ENCODE peak calls at places on chromosome 10, in four cellular contexts. One of them, this sample, is unnamed.

GRCh38 chr10:65348637-65349036 is 1577.2 kb upstream of the LRRTM3 start:
- DNase-seq in aorta: no peak
- DNase-seq in breast epithelium: no peak
- DNase-seq in HFF-Myc: no peak
- DNase-seq in this sample: no peak

GRCh38 chr10:85193796-85194195 is 865.4 kb downstream of the CCSER2 start:
- DNase-seq in aorta: no peak
- DNase-seq in breast epithelium: no peak
- DNase-seq in HFF-Myc: no peak
- DNase-seq in this sample: no peak

GRCh38 chr10:121036431-121036830 is 185.3 kb downstream of the WDR11 start:
- DNase-seq in HFF-Myc: no peak
- DNase-seq in breast epithelium: no peak
- DNase-seq in aorta: no peak
- DNase-seq in this sample: no peak

GRCh38 chr10:132451506-132452215 is 54.7 kb downstream of the PWWP2B start:
- DNase-seq in breast epithelium: no peak
- DNase-seq in aorta: peak
- DNase-seq in HFF-Myc: no peak
- DNase-seq in this sample: no peak

GRCh38 chr10:95485445-95485844 is 75.7 kb downstream of the SORBS1 start:
- DNase-seq in HFF-Myc: no peak
- DNase-seq in aorta: no peak
- DNase-seq in breast epithelium: no peak
- DNase-seq in this sample: no peak

GRCh38 chr10:98433881-98434732 is 12.6 kb downstream of the HPS1 start:
- DNase-seq in breast epithelium: no peak
- DNase-seq in HFF-Myc: no peak
- DNase-seq in aorta: no peak
- DNase-seq in this sample: peak

GRCh38 chr10:22720667-22721066 is 6.3 kb upstream of the PIP4K2A start:
- DNase-seq in aorta: no peak
- DNase-seq in breast epithelium: no peak
- DNase-seq in HFF-Myc: no peak
- DNase-seq in this sample: no peak

GRCh38 chr10:89535185-89536012 is at the start of gene SLC16A12:
- DNase-seq in aorta: peak
- DNase-seq in HFF-Myc: no peak
- DNase-seq in breast epithelium: no peak
- DNase-seq in this sample: no peak

GRCh38 chr10:89148061-89148460 is 59.1 kb downstream of the CH25H start:
- DNase-seq in aorta: no peak
- DNase-seq in HFF-Myc: no peak
- DNase-seq in breast epithelium: no peak
- DNase-seq in this sample: no peak

GRCh38 chr10:80265740-80266512 is 23.5 kb downstream of the MAT1A start:
- DNase-seq in breast epithelium: peak
- DNase-seq in HFF-Myc: no peak
- DNase-seq in aorta: no peak
- DNase-seq in this sample: no peak

GRCh38 chr10:52883996-52884871 is 111.7 kb upstream of the MBL2 start:
- DNase-seq in breast epithelium: peak
- DNase-seq in HFF-Myc: peak
- DNase-seq in aorta: no peak
- DNase-seq in this sample: peak

GRCh38 chr10:24929056-24929544 is 23.3 kb downstream of the PRTFDC1 start:
- DNase-seq in aorta: no peak
- DNase-seq in HFF-Myc: no peak
- DNase-seq in breast epithelium: no peak
- DNase-seq in this sample: no peak

GRCh38 chr10:34760606-34761005 is 54.5 kb downstream of the PARD3 start:
- DNase-seq in breast epithelium: no peak
- DNase-seq in aorta: no peak
- DNase-seq in HFF-Myc: no peak
- DNase-seq in this sample: no peak

GRCh38 chr10:12564173-12564572 is 214.8 kb downstream of the CAMK1D start:
- DNase-seq in aorta: no peak
- DNase-seq in breast epithelium: no peak
- DNase-seq in HFF-Myc: no peak
- DNase-seq in this sample: no peak

GRCh38 chr10:77899690-77900089 is 26.9 kb downstream of the DLG5 start:
- DNase-seq in aorta: no peak
- DNase-seq in HFF-Myc: no peak
- DNase-seq in breast epithelium: no peak
- DNase-seq in this sample: no peak

GRCh38 chr10:123402656-123403055 is 248.5 kb downstream of the BUB3 start:
- DNase-seq in breast epithelium: no peak
- DNase-seq in aorta: no peak
- DNase-seq in HFF-Myc: no peak
- DNase-seq in this sample: no peak